ENCODE peak calls at places on chromosomes 13 and 19, in four cellular contexts. One of them, this sample, is unnamed.

GRCh38 chr13:104984296-104984818 is 1551.1 kb downstream of the EFNB2 start:
- DNase-seq in caudate nucleus: no peak
- DNase-seq in HFF-Myc: no peak
- DNase-seq in iPS-NIHi11: no peak
- DNase-seq in this sample: peak

GRCh38 chr13:24183741-24184182 is 23.2 kb downstream of the SPATA13 start:
- DNase-seq in caudate nucleus: no peak
- DNase-seq in HFF-Myc: no peak
- DNase-seq in iPS-NIHi11: no peak
- DNase-seq in this sample: no peak

GRCh38 chr13:93227906-93228801 is 1.5 kb downstream of the GPC6 start:
- DNase-seq in caudate nucleus: no peak
- DNase-seq in HFF-Myc: no peak
- DNase-seq in iPS-NIHi11: peak
- DNase-seq in this sample: peak

GRCh38 chr13:99582511-99582910 is 81.2 kb downstream of the TM9SF2 start:
- DNase-seq in caudate nucleus: no peak
- DNase-seq in HFF-Myc: no peak
- DNase-seq in iPS-NIHi11: no peak
- DNase-seq in this sample: no peak

GRCh38 chr13:43132228-43132627 is 108.8 kb downstream of the DNAJC15 start:
- DNase-seq in caudate nucleus: no peak
- DNase-seq in HFF-Myc: no peak
- DNase-seq in iPS-NIHi11: peak
- DNase-seq in this sample: peak

GRCh38 chr13:112657850-112658445 is 31.9 kb upstream of the ATP11A start:
- DNase-seq in caudate nucleus: no peak
- DNase-seq in HFF-Myc: peak
- DNase-seq in iPS-NIHi11: no peak
- DNase-seq in this sample: no peak

GRCh38 chr19:4196587-4197148 is 14.2 kb downstream of the ANKRD24 start:
- DNase-seq in caudate nucleus: no peak
- DNase-seq in HFF-Myc: no peak
- DNase-seq in iPS-NIHi11: no peak
- DNase-seq in this sample: no peak

GRCh38 chr19:33878136-33878535 is 81.5 kb downstream of the KCTD15 start:
- DNase-seq in caudate nucleus: no peak
- DNase-seq in HFF-Myc: no peak
- DNase-seq in iPS-NIHi11: no peak
- DNase-seq in this sample: no peak

GRCh38 chr13:48851707-48852106 is 124.0 kb upstream of the FNDC3A start:
- DNase-seq in caudate nucleus: no peak
- DNase-seq in HFF-Myc: no peak
- DNase-seq in iPS-NIHi11: no peak
- DNase-seq in this sample: no peak

GRCh38 chr13:60074397-60074796 is 89.3 kb downstream of the DIAPH3 start:
- DNase-seq in caudate nucleus: no peak
- DNase-seq in HFF-Myc: no peak
- DNase-seq in iPS-NIHi11: no peak
- DNase-seq in this sample: no peak

GRCh38 chr13:49869514-49869913 is 66.6 kb downstream of the SPRYD7 start:
- DNase-seq in caudate nucleus: no peak
- DNase-seq in HFF-Myc: peak
- DNase-seq in iPS-NIHi11: peak
- DNase-seq in this sample: peak

GRCh38 chr19:21697171-21697570 is 70.2 kb downstream of the ZNF100 start:
- DNase-seq in caudate nucleus: no peak
- DNase-seq in HFF-Myc: no peak
- DNase-seq in iPS-NIHi11: no peak
- DNase-seq in this sample: no peak

GRCh38 chr19:33390120-33390907 is 16.8 kb downstream of the CEBPG start:
- DNase-seq in caudate nucleus: no peak
- DNase-seq in HFF-Myc: no peak
- DNase-seq in iPS-NIHi11: no peak
- DNase-seq in this sample: no peak

GRCh38 chr13:27211771-27212364 is 39.5 kb upstream of the RPL21 start:
- DNase-seq in caudate nucleus: no peak
- DNase-seq in HFF-Myc: no peak
- DNase-seq in iPS-NIHi11: no peak
- DNase-seq in this sample: no peak

GRCh38 chr19:35645680-35646511 is 2.2 kb upstream of the COX6B1 start:
- DNase-seq in caudate nucleus: no peak
- DNase-seq in HFF-Myc: no peak
- DNase-seq in iPS-NIHi11: no peak
- DNase-seq in this sample: no peak

GRCh38 chr13:21060063-21060826 is 1.1 kb downstream of the LATS2 start:
- DNase-seq in caudate nucleus: no peak
- DNase-seq in HFF-Myc: no peak
- DNase-seq in iPS-NIHi11: peak
- DNase-seq in this sample: no peak

GRCh38 chr13:103039183-103039582 is 27.0 kb downstream of the SLC10A2 start:
- DNase-seq in caudate nucleus: no peak
- DNase-seq in HFF-Myc: no peak
- DNase-seq in iPS-NIHi11: peak
- DNase-seq in this sample: peak

GRCh38 chr19:40598121-40598917 is 2.9 kb upstream of the LTBP4 start:
- DNase-seq in caudate nucleus: peak
- DNase-seq in HFF-Myc: peak
- DNase-seq in iPS-NIHi11: peak
- DNase-seq in this sample: peak

GRCh38 chr13:45882626-45883025 is 31.1 kb upstream of the SIAH3 start:
- DNase-seq in caudate nucleus: no peak
- DNase-seq in HFF-Myc: no peak
- DNase-seq in iPS-NIHi11: peak
- DNase-seq in this sample: no peak